ENCODE peak calls at places on chromosomes 6 and 20, in four cellular contexts. K is heart left ventricle, I is fibroblast of lung, T is ovary. W is an unnamed sample.

GRCh38 chr20:47480239-47480638 is 21.4 kb upstream of the NCOA3 start:
- DNase-seq in T (no peak), K (no peak), I (no peak), W (no peak)

GRCh38 chr6:108945686-108946158 is 97.5 kb downstream of the ARMC2 start:
- DNase-seq in I (peak), T (peak), K (peak), W (no peak)

GRCh38 chr6:2124260-2124709 is 121.1 kb downstream of the GMDS start:
- DNase-seq in K (no peak), T (no peak), I (peak), W (no peak)

GRCh38 chr6:63813531-63813930 is 177.9 kb downstream of the PHF3 start:
- DNase-seq in T (no peak), I (no peak), K (no peak), W (no peak)

GRCh38 chr20:46438156-46438750 is 31.8 kb upstream of the ELMO2 start:
- DNase-seq in K (no peak), I (peak), T (no peak), W (no peak)

GRCh38 chr20:51643390-51643789 is 100.9 kb upstream of the NFATC2 start:
- DNase-seq in I (no peak), T (no peak), K (no peak), W (no peak)

GRCh38 chr20:9550283-9550682 is 35.9 kb downstream of the LAMP5 start:
- DNase-seq in I (no peak), T (no peak), K (no peak), W (no peak)

GRCh38 chr20:4366076-4366475 is 350.7 kb upstream of the RNF24 start:
- DNase-seq in K (no peak), T (no peak), I (no peak), W (no peak)

GRCh38 chr6:111918825-111919224 is 45.6 kb upstream of the FYN start:
- DNase-seq in T (no peak), I (peak), K (no peak), W (no peak)

GRCh38 chr6:160201056-160201455 is 57.6 kb downstream of the SLC22A2 start:
- DNase-seq in I (no peak), K (no peak), T (no peak), W (no peak)

GRCh38 chr6:116118608-116119007 is 7.3 kb downstream of the COL10A1 start:
- DNase-seq in K (no peak), T (no peak), I (peak), W (no peak)

GRCh38 chr6:26105842-26106241 is 18.6 kb downstream of the HFE start:
- DNase-seq in T (no peak), K (no peak), I (peak), W (no peak)

GRCh38 chr6:12490904-12491571 is 200.9 kb downstream of the EDN1 start:
- DNase-seq in I (peak), T (no peak), K (no peak), W (no peak)

GRCh38 chr20:41205313-41205712 is 68.0 kb downstream of the PLCG1 start:
- DNase-seq in T (no peak), I (peak), K (no peak), W (no peak)

GRCh38 chr20:3340443-3340842 is 67.0 kb downstream of the DNAAF9 start:
- DNase-seq in K (peak), I (no peak), T (peak), W (peak)

DNA sequence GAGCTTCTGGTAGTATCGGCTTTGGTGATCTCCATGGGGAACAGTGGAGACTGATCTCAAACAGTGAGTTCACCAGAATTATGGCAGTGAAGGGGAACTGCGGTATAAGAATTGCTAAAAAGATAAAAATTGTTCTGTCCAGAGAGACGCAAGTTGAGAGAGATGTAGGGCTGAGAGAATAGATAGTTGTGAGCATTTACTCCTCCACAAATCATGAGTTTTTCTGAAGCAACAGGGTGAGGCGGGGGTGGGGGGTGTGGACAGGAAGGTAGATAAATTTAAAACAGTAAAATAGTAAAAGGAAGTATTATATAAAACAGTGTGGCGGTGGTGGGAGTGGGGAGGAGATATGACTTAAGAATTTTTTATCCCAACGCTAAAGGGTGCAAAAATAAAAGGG is 98.7 kb upstream of the NEDD9 start:
- DNase-seq in T (no peak), K (no peak), I (no peak), W (no peak)
- H3K27ac ChIP-seq in T (no peak), K (no peak), I (no peak), W (peak)

DNA sequence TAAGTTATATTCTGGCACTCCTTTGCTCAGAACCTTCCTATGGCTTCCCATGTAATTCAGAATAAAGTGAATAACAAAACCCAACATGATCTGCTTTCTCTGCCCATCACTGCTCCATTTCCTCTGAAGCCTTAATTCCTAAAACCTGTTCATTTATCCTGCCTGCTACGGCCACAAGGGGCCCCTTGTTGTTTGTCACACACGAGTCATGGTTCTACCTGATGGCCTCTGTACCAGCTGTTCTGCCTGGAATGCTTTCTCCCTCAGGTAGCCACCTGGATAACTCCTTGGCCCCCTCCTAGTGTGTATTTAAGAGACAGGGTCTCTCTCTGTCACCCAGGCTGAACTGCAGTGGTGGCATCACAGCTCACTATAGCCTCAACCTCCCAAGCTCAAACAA is 26.8 kb downstream of the ERGIC3 start:
- DNase-seq in T (peak), K (no peak), I (no peak), W (no peak)
- TF ChIP-seq CTCF in T (no peak), K (no peak), I (no peak), W (no peak)

GRCh38 chr6:16426241-16426640 is 187.9 kb downstream of the GMPR start:
- DNase-seq in T (no peak), I (no peak), K (no peak), W (no peak)

GRCh38 chr6:16420715-16421461 is 182.5 kb downstream of the GMPR start:
- DNase-seq in T (no peak), K (no peak), I (peak), W (no peak)

GRCh38 chr6:16420332-16420714 is 181.9 kb downstream of the GMPR start:
- DNase-seq in I (no peak), K (no peak), T (no peak), W (no peak)

GRCh38 chr6:16419636-16420331 is 181.4 kb downstream of the GMPR start:
- DNase-seq in K (no peak), T (no peak), I (no peak), W (no peak)

GRCh38 chr6:16421462-16421960 is 183.1 kb downstream of the GMPR start:
- DNase-seq in T (no peak), I (no peak), K (no peak), W (no peak)
- H3K4me3 ChIP-seq in T (no peak), I (peak), K (no peak), W (no peak)

DNA sequence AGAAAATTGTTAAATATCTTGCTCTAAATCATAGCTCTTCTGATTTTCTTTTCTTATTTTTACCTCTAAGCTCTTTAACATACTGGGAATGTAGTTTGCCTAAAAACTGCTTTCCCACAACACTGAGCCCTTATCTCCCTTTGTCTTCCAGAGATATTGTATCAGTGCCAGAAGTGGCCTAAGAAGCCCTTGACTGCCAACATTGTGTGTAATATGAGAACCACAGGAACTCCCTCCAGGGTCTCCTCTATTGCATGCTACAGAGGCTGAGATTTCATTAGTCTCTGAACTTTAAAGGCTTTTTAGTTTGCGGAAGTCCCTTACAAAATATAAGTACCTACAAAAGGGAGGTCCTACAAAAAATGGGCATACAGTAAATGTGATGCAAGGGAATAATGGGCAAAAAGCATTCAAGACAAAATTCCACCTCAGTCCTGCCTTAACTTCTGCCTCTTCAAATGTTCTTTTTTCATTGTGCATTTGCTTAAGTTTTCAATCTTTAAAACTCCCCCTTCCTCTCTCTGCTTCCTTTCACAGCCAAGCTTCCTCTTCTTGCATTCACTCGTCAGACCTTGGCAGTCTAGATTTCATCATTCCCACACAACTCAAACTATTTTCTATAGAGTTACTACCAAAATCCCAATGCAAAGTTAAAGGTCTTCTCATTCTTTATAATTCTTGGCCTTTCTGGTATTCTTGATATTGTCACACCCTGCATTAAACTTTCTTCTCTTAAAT is 76.5 kb downstream of the ADGRG6 start:
- DNase-seq in I (peak), T (no peak), K (no peak), W (no peak)
- H3K27ac ChIP-seq in I (no peak), T (no peak), K (no peak), W (no peak)

GRCh38 chr6:78810146-78810545 is 57.2 kb upstream of the IRAK1BP1 start:
- DNase-seq in I (peak), T (no peak), K (no peak), W (peak)
- TF ChIP-seq CTCF in I (peak), T (no peak), K (no peak), W (peak)

GRCh38 chr6:122789862-122790739 is 1.0 kb downstream of the SMPDL3A start:
- DNase-seq in T (no peak), K (no peak), I (peak), W (peak)

GRCh38 chr6:122790740-122791679 is 2.0 kb downstream of the SMPDL3A start:
- DNase-seq in K (no peak), I (no peak), T (no peak), W (peak)

GRCh38 chr6:122788663-122789062 is 395 bp upstream of the SMPDL3A start:
- DNase-seq in I (no peak), T (no peak), K (no peak), W (no peak)

GRCh38 chr6:122789078-122789861 is at the start of gene SMPDL3A:
- DNase-seq in K (peak), I (peak), T (peak), W (peak)

GRCh38 chr6:122788208-122788607 is 850 bp upstream of the SMPDL3A start:
- DNase-seq in T (no peak), I (no peak), K (no peak), W (no peak)
- H3K4me3 ChIP-seq in T (peak), I (peak), K (no peak), W (no peak)

GRCh38 chr20:49983123-49983847 is 505 bp downstream of the SNAI1 start:
- DNase-seq in K (no peak), T (no peak), I (no peak), W (no peak)
- H3K27ac ChIP-seq in K (peak), T (no peak), I (peak), W (no peak)

GRCh38 chr6:57190140-57190539 is 18.0 kb downstream of the BAG2 start:
- DNase-seq in K (no peak), T (no peak), I (peak), W (no peak)
- TF ChIP-seq CTCF in K (no peak), T (peak), I (peak), W (peak)

DNA sequence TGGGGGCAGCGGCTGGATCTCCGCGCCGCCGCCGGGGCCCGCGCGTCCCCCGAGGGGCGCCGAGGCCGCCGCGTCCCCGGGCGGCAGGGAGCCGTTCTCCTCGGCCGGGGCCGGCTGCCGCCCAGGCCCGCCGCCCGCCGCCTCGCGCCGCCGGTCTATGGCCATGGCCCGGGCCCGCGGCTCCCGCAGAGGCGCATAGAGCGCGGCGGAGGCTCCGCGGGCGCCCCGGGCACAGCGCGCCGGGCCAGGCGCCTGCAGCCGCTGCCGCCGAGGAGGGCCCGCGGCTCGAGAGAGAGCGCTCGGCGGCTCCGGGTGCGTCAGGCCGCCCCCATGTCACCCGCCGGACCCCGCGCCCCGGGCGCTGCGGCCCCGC is 469 bp downstream of the SLC22A23 start:
- DNase-seq in I (no peak), T (no peak), K (no peak), W (no peak)
- H3K4me3 ChIP-seq in I (peak), T (peak), K (peak), W (peak)

W was measured in colonic mucosa.